ENCODE peak calls at places on chromosomes 1 and 21, in eight cellular contexts. N is gastrocnemius medialis, F is endodermal cell, X is dorsolateral prefrontal cortex, T is cardiac muscle cell, Z is heart right ventricle, D is pancreas, L is body of pancreas. Q is an unnamed sample.

GRCh38 chr1:157992813-157993178 is 649 bp upstream of the KIRREL1 start:
- DNase-seq in L (no peak), F (no peak), D (no peak), X (no peak), T (peak), N (no peak), Z (peak), Q (no peak)

GRCh38 chr1:161817155-161817730 is 51.1 kb downstream of the ATF6 start:
- DNase-seq in F (no peak), T (no peak), L (no peak), N (no peak), X (no peak), D (no peak), Z (no peak), Q (no peak)

GRCh38 chr1:212341090-212341489 is 55.9 kb downstream of the PPP2R5A start:
- DNase-seq in D (no peak), T (no peak), Z (no peak), N (no peak), X (no peak), L (no peak), F (no peak), Q (no peak)

GRCh38 chr21:45640888-45641479 is 2.5 kb upstream of the PCBP3 start:
- DNase-seq in D (peak), F (peak), Z (peak), T (peak), X (no peak), L (no peak), N (no peak), Q (peak)

GRCh38 chr1:8382051-8382505 is 64.2 kb downstream of the SLC45A1 start:
- DNase-seq in N (no peak), T (peak), F (peak), L (no peak), Z (no peak), D (no peak), X (no peak), Q (no peak)

GRCh38 chr1:154344977-154345837 is 19.9 kb downstream of the ATP8B2 start:
- DNase-seq in N (no peak), X (no peak), F (peak), D (no peak), L (no peak), Z (no peak), T (peak), Q (peak)

GRCh38 chr1:42838482-42839190 is 7.8 kb upstream of the ZNF691 start:
- DNase-seq in X (no peak), D (no peak), F (no peak), T (no peak), L (peak), N (no peak), Z (no peak), Q (no peak)

GRCh38 chr1:215273838-215274516 is 191.4 kb downstream of the KCNK2 start:
- DNase-seq in X (no peak), Z (no peak), L (no peak), N (no peak), T (no peak), F (no peak), D (no peak), Q (no peak)

GRCh38 chr1:41709873-41710272 is 208.8 kb downstream of the HIVEP3 start:
- DNase-seq in L (no peak), Z (no peak), F (no peak), D (no peak), N (no peak), X (no peak), T (no peak), Q (no peak)

GRCh38 chr1:153397056-153397923 is 6.4 kb upstream of the S100A8 start:
- DNase-seq in Z (no peak), N (no peak), L (no peak), T (no peak), X (no peak), D (no peak), F (peak), Q (no peak)

GRCh38 chr1:166166701-166167394 is at the start of gene FAM78B:
- DNase-seq in N (peak), Z (peak), F (peak), X (peak), L (peak), D (peak), T (peak), Q (peak)

GRCh38 chr1:101496109-101496508 is 259.3 kb downstream of the S1PR1 start:
- DNase-seq in L (no peak), D (no peak), F (no peak), Z (no peak), T (no peak), X (no peak), N (no peak), Q (no peak)

GRCh38 chr1:184567648-184568047 is 180.8 kb downstream of the C1orf21 start:
- DNase-seq in N (no peak), L (no peak), T (no peak), D (no peak), X (no peak), F (peak), Z (no peak), Q (no peak)

GRCh38 chr1:208164609-208165008 is 79.6 kb downstream of the PLXNA2 start:
- DNase-seq in N (no peak), T (peak), Z (no peak), X (no peak), L (no peak), D (no peak), F (no peak), Q (no peak)

GRCh38 chr1:78104322-78104721 is 58.6 kb downstream of the GIPC2 start:
- DNase-seq in T (no peak), N (no peak), Z (no peak), D (no peak), L (no peak), F (no peak), X (no peak), Q (no peak)

GRCh38 chr1:180633092-180634045 is 1.5 kb downstream of the XPR1 start:
- DNase-seq in Z (no peak), N (no peak), X (no peak), T (peak), L (no peak), D (no peak), F (no peak), Q (no peak)

GRCh38 chr1:73674945-73675561 is 522.9 kb downstream of the LRRIQ3 start:
- DNase-seq in N (no peak), T (peak), F (no peak), D (no peak), X (no peak), L (no peak), Z (no peak), Q (peak)

GRCh38 chr1:31154000-31154631 is 85.6 kb downstream of the NKAIN1 start:
- DNase-seq in T (no peak), Z (no peak), F (no peak), X (no peak), L (no peak), D (no peak), N (no peak), Q (no peak)

GRCh38 chr1:180415985-180416633 is 86.3 kb downstream of the ACBD6 start:
- DNase-seq in T (peak), D (no peak), F (no peak), Z (no peak), X (no peak), L (no peak), N (no peak), Q (peak)

GRCh38 chr1:198543670-198544260 is 3.3 kb upstream of the ATP6V1G3 start:
- DNase-seq in F (no peak), X (no peak), D (no peak), Z (no peak), L (no peak), T (no peak), N (no peak), Q (no peak)

GRCh38 chr1:16717174-16718108 is 22.9 kb upstream of the RNU1-4 start:
- DNase-seq in L (peak), D (peak), T (peak), N (no peak), X (peak), Z (no peak), F (peak), Q (peak)

GRCh38 chr21:16370176-16370575 is 640.4 kb downstream of the USP25 start:
- DNase-seq in D (no peak), F (no peak), T (no peak), Z (no peak), X (no peak), L (no peak), N (peak), Q (no peak)

GRCh38 chr1:13667696-13668095 is 32.3 kb upstream of the PRDM2 start:
- DNase-seq in T (no peak), D (no peak), L (no peak), F (no peak), N (no peak), X (no peak), Z (no peak), Q (no peak)

GRCh38 chr1:205480349-205481278 is 23.9 kb upstream of the CDK18 start:
- DNase-seq in Z (no peak), X (no peak), N (no peak), D (no peak), F (peak), T (no peak), L (no peak), Q (no peak)

GRCh38 chr1:205576805-205577761 is 54.7 kb downstream of the ELK4 start:
- DNase-seq in N (no peak), D (no peak), F (peak), X (peak), Z (no peak), T (no peak), L (no peak), Q (peak)

GRCh38 chr1:77036560-77036959 is 169.3 kb downstream of the ST6GALNAC5 start:
- DNase-seq in D (no peak), X (no peak), N (no peak), T (peak), L (no peak), Z (no peak), F (peak), Q (peak)

GRCh38 chr1:77085109-77085508 is 134.1 kb downstream of the PIGK start:
- DNase-seq in N (no peak), Z (no peak), F (no peak), T (no peak), L (no peak), D (no peak), X (no peak), Q (no peak)

GRCh38 chr1:200699871-200700270 is 30.2 kb upstream of the DDX59 start:
- DNase-seq in X (no peak), T (no peak), F (peak), D (no peak), L (no peak), N (no peak), Z (no peak), Q (peak)

GRCh38 chr1:190658907-190659306 is 181.2 kb upstream of the BRINP3 start:
- DNase-seq in L (no peak), F (no peak), T (no peak), N (no peak), D (no peak), Z (no peak), X (no peak), Q (no peak)

GRCh38 chr1:111512132-111512874 is 8.9 kb upstream of the ADORA3 start:
- DNase-seq in N (no peak), F (no peak), Z (no peak), L (no peak), D (no peak), T (no peak), X (no peak), Q (no peak)

GRCh38 chr1:36204347-36204909 is 19.8 kb upstream of the THRAP3 start:
- DNase-seq in T (no peak), Z (peak), L (peak), D (no peak), N (peak), X (no peak), F (no peak), Q (peak)

GRCh38 chr1:189859385-189859977 is 618.2 kb downstream of the BRINP3 start:
- DNase-seq in F (peak), L (no peak), N (no peak), T (no peak), X (no peak), Z (no peak), D (no peak), Q (peak)

GRCh38 chr1:214146523-214146922 is 134.4 kb upstream of the SMYD2 start:
- DNase-seq in X (no peak), Z (no peak), F (no peak), N (no peak), D (no peak), L (no peak), T (no peak), Q (peak)

GRCh38 chr1:214141486-214141885 is 139.5 kb upstream of the SMYD2 start:
- DNase-seq in X (no peak), T (no peak), F (no peak), L (no peak), N (no peak), D (no peak), Z (no peak), Q (no peak)

DNA sequence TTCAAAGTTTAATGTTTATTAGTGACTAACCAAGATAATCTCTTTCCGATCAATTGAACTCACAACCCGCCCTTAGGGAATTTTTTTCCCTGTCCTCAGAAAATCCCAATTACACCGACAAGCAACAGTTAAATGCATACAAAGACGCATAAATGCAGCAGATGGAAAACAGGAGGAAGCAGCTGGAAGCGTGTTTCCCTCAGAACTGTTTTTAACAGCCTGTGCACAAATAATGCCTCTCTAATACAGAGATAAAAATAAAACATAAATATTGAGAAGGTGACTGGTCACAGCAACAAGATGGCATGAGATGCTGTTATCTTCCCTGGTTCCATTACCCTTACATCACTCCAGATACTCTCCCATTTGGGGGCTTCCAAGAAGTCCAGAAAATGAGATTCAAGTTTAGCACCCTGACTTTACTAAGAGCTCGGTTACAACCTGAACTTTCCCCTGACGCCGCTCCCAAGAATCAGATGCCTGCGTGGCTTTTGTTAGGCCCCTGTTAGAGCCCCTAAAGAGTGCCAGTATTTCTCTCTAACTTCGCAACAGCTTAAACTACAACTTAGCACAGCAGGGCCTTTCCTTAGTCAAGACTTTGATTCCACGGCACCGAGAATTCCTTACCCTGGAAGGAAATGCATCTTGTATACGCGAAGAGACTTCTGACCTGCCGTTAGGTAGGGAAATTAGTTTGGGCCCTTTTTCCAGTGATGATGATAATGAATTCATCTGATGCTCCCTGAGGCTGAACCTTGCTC is 137.8 kb upstream of the SMYD2 start:
- DNase-seq in X (no peak), T (no peak), Z (no peak), L (no peak), F (peak), D (no peak), N (no peak), Q (no peak)
- H3K4me3 ChIP-seq in X (no peak), T (no peak), Z (no peak), L (no peak), F (no peak), D (no peak), N (no peak), Q (no peak)

GRCh38 chr1:54361342-54361741 is 44.9 kb downstream of the SSBP3 start:
- DNase-seq in F (no peak), L (no peak), T (peak), D (no peak), X (peak), N (no peak), Z (no peak), Q (no peak)
- TF ChIP-seq CTCF in F (no peak), L (no peak), T (no peak), D (no peak), X (peak), N (no peak), Z (peak), Q (peak)

DNA sequence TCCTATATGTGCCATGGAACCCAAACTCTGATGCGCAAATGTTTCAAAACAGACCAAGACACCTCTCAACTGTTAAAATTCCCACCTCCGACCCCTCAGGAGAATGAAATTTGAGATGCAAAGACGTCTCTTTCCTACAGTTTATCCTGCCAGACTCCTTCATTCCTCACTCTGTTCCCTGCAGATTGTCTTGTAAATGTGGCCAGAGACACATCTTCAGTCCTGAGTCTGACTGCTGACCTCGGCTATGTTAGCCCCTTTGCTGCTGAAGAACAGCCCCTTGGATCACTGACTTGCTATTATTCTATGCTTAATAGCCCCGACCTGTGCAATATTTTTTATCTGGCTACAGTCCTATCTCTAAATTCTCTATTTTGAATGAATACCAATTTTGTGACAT is 16.5 kb upstream of the ESRRG start:
- DNase-seq in F (no peak), X (no peak), L (no peak), N (no peak), Z (no peak), D (no peak), T (no peak), Q (no peak)
- H3K27ac ChIP-seq in F (peak), X (no peak), L (no peak), N (no peak), Z (no peak), D (no peak), T (peak), Q (no peak)

GRCh38 chr1:25581764-25582163 is 34.8 kb upstream of the MAN1C1 start:
- DNase-seq in N (no peak), D (peak), X (no peak), F (peak), T (no peak), L (no peak), Z (no peak), Q (no peak)

GRCh38 chr1:25583519-25584370 is 32.8 kb upstream of the MAN1C1 start:
- DNase-seq in Z (no peak), L (no peak), T (no peak), N (no peak), X (no peak), F (no peak), D (no peak), Q (no peak)

GRCh38 chr1:25590096-25590824 is 26.3 kb upstream of the MAN1C1 start:
- DNase-seq in Z (peak), X (no peak), D (no peak), L (peak), F (no peak), T (peak), N (no peak), Q (peak)

GRCh38 chr1:25587290-25587689 is 29.3 kb upstream of the MAN1C1 start:
- DNase-seq in L (no peak), X (no peak), D (no peak), F (no peak), Z (no peak), T (no peak), N (no peak), Q (no peak)

GRCh38 chr1:25586181-25586588 is 30.4 kb upstream of the MAN1C1 start:
- DNase-seq in X (no peak), Z (no peak), N (no peak), T (peak), L (no peak), F (peak), D (no peak), Q (no peak)
- H3K4me3 ChIP-seq in X (no peak), Z (no peak), N (no peak), T (no peak), L (no peak), F (no peak), D (no peak), Q (no peak)

GRCh38 chr1:115136106-115136505 is 46.8 kb upstream of the TSPAN2 start:
- DNase-seq in Z (no peak), F (peak), T (no peak), D (no peak), L (no peak), X (no peak), N (no peak), Q (no peak)

GRCh38 chr1:115133440-115133839 is 44.1 kb upstream of the TSPAN2 start:
- DNase-seq in T (no peak), Z (no peak), X (no peak), N (no peak), D (no peak), L (no peak), F (no peak), Q (peak)

GRCh38 chr1:115134231-115134630 is 44.9 kb upstream of the TSPAN2 start:
- DNase-seq in F (no peak), Z (no peak), D (no peak), X (no peak), L (no peak), T (no peak), N (peak), Q (no peak)

GRCh38 chr1:115135681-115136080 is 46.4 kb upstream of the TSPAN2 start:
- DNase-seq in D (no peak), L (no peak), Z (no peak), X (no peak), N (no peak), T (no peak), F (no peak), Q (no peak)

GRCh38 chr1:115134850-115135484 is 45.7 kb upstream of the TSPAN2 start:
- DNase-seq in X (no peak), D (no peak), T (no peak), F (no peak), Z (no peak), N (no peak), L (peak), Q (peak)
- TF ChIP-seq CTCF in X (no peak), D (no peak), T (peak), F (peak), Z (no peak), N (no peak), L (no peak), Q (no peak)

GRCh38 chr1:145961109-145961424 is 3.2 kb upstream of the LIX1L start:
- DNase-seq in F (no peak), X (no peak), N (no peak), D (no peak), L (no peak), T (no peak), Z (peak), Q (no peak)
- H3K27ac ChIP-seq in F (no peak), X (peak), N (peak), D (no peak), L (peak), T (peak), Z (peak), Q (peak)

GRCh38 chr21:39452207-39452964 is 616 bp downstream of the SH3BGR start:
- DNase-seq in Z (no peak), L (no peak), X (no peak), N (no peak), F (no peak), D (no peak), T (no peak), Q (no peak)
- H3K4me3 ChIP-seq in Z (peak), L (peak), X (peak), N (peak), F (peak), D (peak), T (peak), Q (no peak)

DNA sequence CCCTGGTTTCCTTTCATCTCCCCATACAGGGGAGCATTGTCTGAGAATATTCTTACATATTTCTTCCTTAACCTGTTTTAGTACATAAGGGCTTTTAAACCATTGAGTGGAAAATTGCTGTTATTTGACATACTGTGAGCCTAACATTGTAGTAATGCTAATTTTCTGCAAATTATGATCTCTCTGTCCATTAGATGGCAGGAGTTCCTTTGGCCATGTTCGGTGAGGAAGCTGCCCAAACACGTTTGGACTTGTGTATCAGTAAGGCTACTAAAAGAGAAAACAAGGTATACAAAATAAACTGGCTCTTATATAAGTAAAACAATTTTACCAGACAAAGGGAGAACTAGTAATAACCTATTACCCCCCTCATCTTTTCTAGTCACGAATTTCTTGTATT is 29.2 kb downstream of the CDC7 start:
- DNase-seq in X (no peak), L (no peak), N (no peak), D (no peak), Z (no peak), F (no peak), T (peak), Q (no peak)
- TF ChIP-seq CTCF in X (no peak), L (no peak), N (no peak), D (no peak), Z (peak), F (peak), T (peak), Q (peak)

GRCh38 chr1:172429324-172430127 is 9.0 kb downstream of the C1orf105 start:
- DNase-seq in N (no peak), T (peak), X (no peak), L (peak), Z (no peak), D (no peak), F (peak), Q (peak)
- H3K27ac ChIP-seq in N (no peak), T (no peak), X (no peak), L (no peak), Z (no peak), D (no peak), F (no peak), Q (no peak)

Q was measured in hepatocyte.